ENCODE peak calls at places on chromosome 15, in ten cellular contexts. Q is RWPE1; N is stimulated activated CD4-positive, alpha-beta T cell treated with anti-CD3 and anti-CD28 coated beads, TNF-alpha, amount 100 ng/mL, for 4 hours; U is upper lobe of right lung; E is activated CD8-positive, alpha-beta memory T cell treated with anti-CD3 and anti-CD28 coated beads for 24 hours; R is ACHN; O is stimulated activated naive B cell treated with anti-CD40 and anti-IgM and Interleukin-4, amounts not matched to agents 10 μg/mL and 1 μg/mL and 100 μg/mL, for 72 hours; P is activated CD4-positive, alpha-beta T cell treated with anti-CD3 and anti-CD28 coated beads, Interleukin-2, amount 50 U/mL, for 1 hour; K is Kasumi-1; H is NCI-H1092. Y is an unnamed sample.

GRCh38 chr15:39946862-39947261 is 12.9 kb downstream of the EIF2AK4 start:
- DNase-seq in E (no peak), U (no peak), P (no peak), H (no peak), Q (no peak), O (no peak), K (no peak), N (no peak), R (no peak), Y (no peak)

GRCh38 chr15:40506964-40507571 is 36.3 kb downstream of the CHST14 start:
- DNase-seq in P (peak), N (peak), R (peak), E (peak), K (peak), O (peak), H (peak), Q (peak), U (peak), Y (peak)

GRCh38 chr15:96737408-96737807 is 406.9 kb downstream of the NR2F2 start:
- DNase-seq in N (no peak), K (peak), H (no peak), U (no peak), P (no peak), E (no peak), O (no peak), Q (no peak), R (no peak), Y (no peak)

GRCh38 chr15:25053000-25053815 is 98.4 kb downstream of the SNRPN start:
- DNase-seq in Q (no peak), P (no peak), E (peak), K (no peak), N (no peak), U (peak), O (no peak), R (no peak), H (no peak), Y (no peak)

GRCh38 chr15:93141373-93141790 is 52.4 kb upstream of the RGMA start:
- DNase-seq in Q (no peak), O (no peak), P (peak), N (no peak), K (no peak), E (peak), H (no peak), R (no peak), U (no peak), Y (peak)

GRCh38 chr15:54519577-54519976 is 541.3 kb downstream of the UNC13C start:
- DNase-seq in Q (no peak), P (no peak), H (no peak), O (no peak), R (no peak), U (no peak), E (no peak), K (peak), N (no peak), Y (no peak)

GRCh38 chr15:62888628-62889027 is 153.9 kb upstream of the TPM1 start:
- DNase-seq in U (no peak), Q (no peak), H (no peak), K (no peak), O (no peak), E (no peak), N (no peak), P (no peak), R (no peak), Y (no peak)

GRCh38 chr15:58549013-58549779 is 117.4 kb downstream of the LIPC start:
- DNase-seq in U (no peak), H (no peak), N (no peak), K (no peak), O (no peak), R (no peak), P (no peak), Q (no peak), E (no peak), Y (no peak)

GRCh38 chr15:48190932-48191573 is 412 bp upstream of the CTXN2 start:
- DNase-seq in N (no peak), U (peak), Q (peak), H (no peak), O (no peak), E (peak), P (peak), R (peak), K (peak), Y (no peak)

GRCh38 chr15:82919231-82919886 is 33.2 kb downstream of the HOMER2 start:
- DNase-seq in O (no peak), Q (peak), N (no peak), U (peak), H (peak), K (no peak), P (no peak), E (no peak), R (no peak), Y (no peak)

GRCh38 chr15:95287774-95288173 is 1042.7 kb upstream of the NR2F2 start:
- DNase-seq in N (no peak), U (no peak), P (no peak), H (no peak), E (no peak), O (no peak), K (no peak), R (no peak), Q (no peak), Y (no peak)

GRCh38 chr15:20352241-20353200 is 189.1 kb downstream of the GOLGA6L6 start:
- DNase-seq in N (no peak), Q (no peak), U (peak), O (no peak), H (no peak), E (no peak), P (no peak), R (no peak), K (no peak), Y (peak)

GRCh38 chr15:77091072-77091471 is 20.2 kb upstream of the TSPAN3 start:
- DNase-seq in P (no peak), K (no peak), R (no peak), E (peak), O (no peak), U (no peak), Q (no peak), H (no peak), N (no peak), Y (no peak)

GRCh38 chr15:95624100-95624499 is 706.4 kb upstream of the NR2F2 start:
- DNase-seq in P (no peak), R (no peak), O (no peak), H (no peak), K (no peak), Q (no peak), U (no peak), E (no peak), N (no peak), Y (no peak)

GRCh38 chr15:56608993-56609392 is 124.3 kb downstream of the ZNF280D start:
- DNase-seq in H (no peak), P (no peak), O (no peak), E (no peak), N (no peak), K (no peak), Q (no peak), R (no peak), U (no peak), Y (no peak)

GRCh38 chr15:61130945-61131597 is 98.0 kb downstream of the RORA start:
- DNase-seq in H (no peak), N (no peak), R (no peak), O (no peak), Q (no peak), E (no peak), P (no peak), U (no peak), K (no peak), Y (no peak)

GRCh38 chr15:86038491-86038890 is 41.2 kb upstream of the AGBL1 start:
- DNase-seq in P (no peak), E (no peak), Q (no peak), U (no peak), O (no peak), N (no peak), K (no peak), R (no peak), H (no peak), Y (no peak)

GRCh38 chr15:70241031-70241430 is 143.3 kb upstream of the TLE3 start:
- DNase-seq in O (no peak), H (no peak), U (no peak), P (no peak), E (no peak), Q (no peak), N (no peak), R (no peak), K (no peak), Y (no peak)

GRCh38 chr15:80856809-80857377 is 77.7 kb downstream of the CEMIP start:
- DNase-seq in Q (no peak), P (no peak), O (no peak), K (no peak), R (peak), H (peak), E (no peak), U (peak), N (no peak), Y (no peak)

GRCh38 chr15:97023131-97023844 is 692.8 kb downstream of the NR2F2 start:
- DNase-seq in Q (no peak), E (no peak), U (no peak), N (no peak), P (no peak), R (no peak), K (no peak), O (no peak), H (no peak), Y (no peak)

GRCh38 chr15:95018888-95019545 is 787.7 kb downstream of the MCTP2 start:
- DNase-seq in N (no peak), R (peak), U (no peak), H (no peak), K (no peak), E (no peak), O (peak), Q (peak), P (no peak), Y (no peak)

GRCh38 chr15:36358094-36358961 is 221.1 kb upstream of the CDIN1 start:
- DNase-seq in P (no peak), U (no peak), Q (no peak), N (no peak), O (no peak), H (no peak), R (peak), K (no peak), E (no peak), Y (no peak)

GRCh38 chr15:90799639-90800038 is 68.7 kb upstream of the FURIN start:
- DNase-seq in K (no peak), P (no peak), U (no peak), H (no peak), R (no peak), O (no peak), Q (no peak), N (no peak), E (no peak), Y (no peak)

GRCh38 chr15:70617911-70618287 is 145.5 kb downstream of the UACA start:
- DNase-seq in U (no peak), P (no peak), Q (no peak), K (no peak), H (no peak), N (no peak), R (no peak), O (no peak), E (no peak), Y (no peak)

GRCh38 chr15:100723323-100723801 is 121.0 kb downstream of the ASB7 start:
- DNase-seq in U (no peak), Q (no peak), P (no peak), R (peak), K (no peak), E (no peak), O (no peak), N (no peak), H (no peak), Y (no peak)

GRCh38 chr15:45200799-45201556 is 13.2 kb upstream of the SHF start:
- DNase-seq in H (peak), U (peak), N (peak), O (peak), Q (peak), R (peak), P (peak), E (peak), K (peak), Y (no peak)

GRCh38 chr15:69983696-69984265 is 113.9 kb downstream of the TLE3 start:
- DNase-seq in Q (peak), E (no peak), H (no peak), P (no peak), K (no peak), U (no peak), O (no peak), R (peak), N (no peak), Y (no peak)